ENCODE peak calls at places on chromosomes 13 and 19, in six cellular contexts. K is K562, T is H1, C is HepG2, H is endothelial cell of umbilical vein, V is A549. W is an unnamed sample.

GRCh38 chr19:35153701-35154534 is 617 bp upstream of the FXYD5 start:
- DNase-seq in H (peak; percentile 47), V (peak; percentile 95), T (peak; percentile 84), C (no peak), K (peak; percentile 81), W (peak; percentile 79)

GRCh38 chr19:10193666-10194499 is 870 bp downstream of the DNMT1 start:
- DNase-seq in C (peak; percentile 13), T (peak; percentile 80), H (peak; percentile 40), V (peak; percentile 49), K (peak; percentile 75), W (peak; percentile 47)

GRCh38 chr13:31663880-31664585 is 75.3 kb upstream of the RXFP2 start:
- DNase-seq in C (no peak), T (no peak), K (no peak), H (no peak), V (no peak), W (no peak)

GRCh38 chr13:31815361-31816144 is 76.2 kb downstream of the RXFP2 start:
- DNase-seq in T (no peak), H (no peak), C (no peak), K (no peak), V (no peak), W (no peak)

GRCh38 chr13:112616586-112617381 is 28.8 kb upstream of the TUBGCP3 start:
- DNase-seq in K (peak; percentile 57), H (peak; percentile 53), V (peak; percentile 33), T (peak; percentile 53), C (peak; percentile 35), W (peak; percentile 47)

GRCh38 chr13:75196112-75196855 is 285.7 kb downstream of the TBC1D4 start:
- DNase-seq in H (no peak), V (no peak), K (no peak), C (no peak), T (no peak), W (no peak)

GRCh38 chr19:48413879-48414623 is 20.6 kb downstream of the GRIN2D start:
- DNase-seq in V (no peak), C (no peak), T (peak; percentile 70), K (no peak), H (no peak), W (peak; percentile 46)

GRCh38 chr13:109858319-109858718 is 71.9 kb upstream of the IRS2 start:
- DNase-seq in T (no peak), C (no peak), V (no peak), K (no peak), H (no peak), W (no peak)

GRCh38 chr13:113540523-113540922 is 44.0 kb upstream of the TFDP1 start:
- DNase-seq in T (no peak), H (no peak), K (no peak), C (no peak), V (no peak), W (no peak)

GRCh38 chr19:18660051-18660910 is 23.2 kb upstream of the CRTC1 start:
- DNase-seq in H (no peak), C (no peak), T (no peak), K (peak; percentile 70), V (peak; percentile 66), W (no peak)

GRCh38 chr13:39777021-39777420 is 121.6 kb downstream of the COG6 start:
- DNase-seq in V (no peak), T (no peak), C (no peak), H (no peak), K (no peak), W (no peak)

GRCh38 chr13:63636231-63636993 is 2220.8 kb upstream of the PCDH20 start:
- DNase-seq in C (no peak), T (no peak), K (no peak), H (peak; percentile 45), V (peak; percentile 0), W (no peak)

GRCh38 chr19:36771275-36772231 is 1.1 kb downstream of the ZNF850 start:
- DNase-seq in K (peak; percentile 53), T (peak; percentile 54), C (peak; percentile 85), V (no peak), H (peak; percentile 94), W (peak; percentile 78)

GRCh38 chr19:58569191-58569942 is 3.8 kb downstream of the MZF1 start:
- DNase-seq in T (no peak), C (no peak), K (no peak), V (no peak), H (no peak), W (peak; percentile 5)

GRCh38 chr13:73421310-73421912 is 362.6 kb downstream of the KLF5 start:
- DNase-seq in H (no peak), K (no peak), C (no peak), V (no peak), T (no peak), W (no peak)

GRCh38 chr19:48419158-48419920 is 25.9 kb downstream of the GRIN2D start:
- DNase-seq in K (peak; percentile 56), T (peak; percentile 86), V (no peak), H (peak; percentile 41), C (no peak), W (peak; percentile 88)

GRCh38 chr19:45442927-45443461 is 19.3 kb upstream of the ERCC1 start:
- DNase-seq in T (peak; percentile 74), V (no peak), K (peak; percentile 59), C (no peak), H (peak; percentile 22), W (peak; percentile 38)

GRCh38 chr19:12090807-12091206 is 26.3 kb downstream of the ZNF844 start:
- DNase-seq in K (peak; percentile 57), V (no peak), C (peak; percentile 53), H (peak; percentile 30), T (peak; percentile 83), W (peak; percentile 75)

GRCh38 chr13:101489635-101490034 is 37.2 kb downstream of the ITGBL1 start:
- DNase-seq in T (no peak), C (no peak), K (no peak), V (no peak), H (peak; percentile 90), W (no peak)

GRCh38 chr13:40786568-40786996 is 2.8 kb upstream of the SLC25A15 start:
- DNase-seq in C (peak; percentile 90), T (no peak), V (no peak), K (no peak), H (peak; percentile 9), W (no peak)

GRCh38 chr13:74930402-74931165 is 551.4 kb downstream of the TBC1D4 start:
- DNase-seq in V (no peak), K (no peak), T (no peak), C (no peak), H (peak; percentile 54), W (no peak)

GRCh38 chr13:60158321-60158801 is 5.4 kb downstream of the DIAPH3 start:
- DNase-seq in K (no peak), H (no peak), T (no peak), C (no peak), V (no peak), W (no peak)

GRCh38 chr19:33629826-33630375 is 8.1 kb downstream of the CHST8 start:
- DNase-seq in K (no peak), V (no peak), C (no peak), T (no peak), H (no peak), W (no peak)

GRCh38 chr19:33628921-33629825 is 7.4 kb downstream of the CHST8 start:
- DNase-seq in H (no peak), C (no peak), K (no peak), V (no peak), T (no peak), W (no peak)

GRCh38 chr19:33630880-33631627 is 9.3 kb downstream of the CHST8 start:
- DNase-seq in C (no peak), T (no peak), K (no peak), H (no peak), V (no peak), W (no peak)

GRCh38 chr19:33634361-33635091 is 12.8 kb downstream of the CHST8 start:
- DNase-seq in C (no peak), H (no peak), K (no peak), T (no peak), V (no peak), W (no peak)

GRCh38 chr19:33631628-33631995 is 9.9 kb downstream of the CHST8 start:
- DNase-seq in T (peak; percentile 41), V (no peak), C (no peak), H (no peak), K (no peak), W (no peak)
- TF ChIP-seq JUN in T (no peak), V (no peak), C (no peak), H (no peak), K (no peak), W (no peak)

GRCh38 chr19:49497047-49497789 is 984 bp downstream of the RPS11 start:
- DNase-seq in T (no peak), C (no peak), V (peak; percentile 77), K (peak; percentile 56), H (peak; percentile 49), W (peak; percentile 52)
- TF ChIP-seq JUN in T (no peak), C (no peak), V (no peak), K (no peak), H (no peak), W (no peak)

GRCh38 chr13:43514326-43514725 is 272.4 kb downstream of the ENOX1 start:
- DNase-seq in V (no peak), C (no peak), K (no peak), H (no peak), T (no peak), W (no peak)

GRCh38 chr13:43511260-43511970 is 275.4 kb downstream of the ENOX1 start:
- DNase-seq in C (no peak), H (no peak), V (no peak), K (no peak), T (no peak), W (no peak)

GRCh38 chr13:43520331-43520730 is 266.4 kb downstream of the ENOX1 start:
- DNase-seq in H (no peak), C (no peak), T (no peak), V (no peak), K (no peak), W (no peak)

DNA sequence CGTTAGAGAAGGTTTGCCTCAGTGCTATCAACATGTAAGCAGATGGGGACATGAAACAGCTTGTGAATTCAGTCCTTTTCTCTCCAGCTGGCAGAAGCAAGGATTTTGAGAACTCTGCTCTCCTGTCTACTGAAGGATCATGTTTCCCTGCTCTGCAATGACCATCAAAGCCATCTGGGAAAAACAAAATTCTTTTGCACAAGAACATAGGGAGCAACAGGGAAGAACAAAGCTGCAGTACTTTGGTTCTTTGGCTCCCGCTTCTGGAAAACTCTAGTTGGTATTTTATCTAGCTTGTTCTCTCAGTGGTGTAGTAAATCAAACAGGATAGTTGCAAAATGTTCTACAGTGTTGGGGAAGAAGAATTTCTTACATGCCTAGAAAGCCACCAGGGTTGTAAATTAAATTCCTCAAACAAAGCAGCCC is 270.4 kb downstream of the ENOX1 start:
- DNase-seq in H (no peak), V (no peak), T (no peak), C (no peak), K (no peak), W (no peak)
- TF ChIP-seq JUN in H (no peak), V (no peak), T (no peak), C (no peak), K (no peak), W (no peak)

GRCh38 chr19:54616840-54617560 is 13.3 kb upstream of the LILRB1 start:
- DNase-seq in H (no peak), T (no peak), K (no peak), C (no peak), V (no peak), W (no peak)
- TF ChIP-seq JUN in H (no peak), T (no peak), K (no peak), C (no peak), V (no peak), W (no peak)

GRCh38 chr19:14149509-14149994 is 13.2 kb upstream of the ASF1B start:
- DNase-seq in V (no peak), K (no peak), H (peak; percentile 84), T (no peak), C (no peak), W (no peak)
- TF ChIP-seq JUN in V (no peak), K (no peak), H (no peak), T (no peak), C (no peak), W (no peak)

W was measured in WTC11.